ENCODE peak calls at places on chromosomes 7 and 10, in ten cellular contexts. E is fibroblast of lung, J is chondrocyte, T is GM10248, P is Panc1, Z is natural killer cell, W is cardiac muscle cell, R is breast epithelium, A is AG04449, B is WTC11. L is an unnamed sample.
A peak's percentile ranks its signal among the peaks of the same experiment; 100 is the strongest.

GRCh38 chr7:139058963-139059362 is 23.1 kb upstream of the ZC3HAV1L start:
- DNase-seq in A (no peak), R (no peak), W (peak; percentile 76), E (peak; percentile 52), Z (no peak), P (no peak), B (no peak), J (no peak), T (no peak), L (no peak)

GRCh38 chr7:119197172-119197871 is 972.8 kb downstream of the ANKRD7 start:
- DNase-seq in Z (no peak), P (no peak), B (no peak), R (no peak), J (no peak), W (no peak), T (no peak), E (no peak), A (no peak), L (no peak)

GRCh38 chr7:4788627-4789189 is 13.3 kb downstream of the AP5Z1 start:
- DNase-seq in Z (no peak), R (no peak), E (no peak), T (no peak), J (no peak), B (no peak), A (no peak), P (no peak), W (no peak), L (no peak)

GRCh38 chr7:17912050-17912449 is 28.2 kb downstream of the SNX13 start:
- DNase-seq in Z (no peak), R (no peak), T (no peak), W (no peak), E (no peak), B (no peak), A (no peak), J (no peak), P (no peak), L (no peak)

GRCh38 chr7:144863320-144863647 is 27.4 kb upstream of the TPK1 start:
- DNase-seq in B (no peak), T (no peak), R (no peak), J (no peak), A (no peak), W (no peak), Z (no peak), P (no peak), E (no peak), L (no peak)

GRCh38 chr10:6667679-6668270 is 87.7 kb upstream of the PRKCQ start:
- DNase-seq in A (no peak), R (no peak), Z (no peak), E (peak; percentile 70), T (no peak), B (peak; percentile 41), J (no peak), W (peak; percentile 63), P (no peak), L (no peak)

GRCh38 chr10:24998044-24998443 is 17.9 kb downstream of the ENKUR start:
- DNase-seq in E (no peak), B (no peak), Z (no peak), T (no peak), P (no peak), R (no peak), A (no peak), J (no peak), W (no peak), L (no peak)

GRCh38 chr10:74924251-74924954 is 98.0 kb downstream of the KAT6B start:
- DNase-seq in R (no peak), P (peak; percentile 79), J (no peak), A (peak; percentile 77), B (no peak), W (peak; percentile 93), E (peak; percentile 98), Z (no peak), T (no peak), L (no peak)

GRCh38 chr7:41873781-41874180 is 170.9 kb upstream of the INHBA start:
- DNase-seq in W (peak; percentile 30), E (no peak), Z (no peak), T (no peak), P (no peak), B (no peak), R (no peak), A (no peak), J (no peak), L (no peak)

GRCh38 chr10:31118561-31118960 is 86.9 kb upstream of the ZNF438 start:
- DNase-seq in A (no peak), P (no peak), J (no peak), R (no peak), T (no peak), W (no peak), Z (no peak), B (no peak), E (no peak), L (no peak)

GRCh38 chr10:80152820-80153219 is 20.3 kb downstream of the PLAC9 start:
- DNase-seq in B (no peak), E (no peak), A (no peak), W (no peak), Z (no peak), J (peak; percentile 43), T (no peak), P (no peak), R (no peak), L (no peak)

DNA sequence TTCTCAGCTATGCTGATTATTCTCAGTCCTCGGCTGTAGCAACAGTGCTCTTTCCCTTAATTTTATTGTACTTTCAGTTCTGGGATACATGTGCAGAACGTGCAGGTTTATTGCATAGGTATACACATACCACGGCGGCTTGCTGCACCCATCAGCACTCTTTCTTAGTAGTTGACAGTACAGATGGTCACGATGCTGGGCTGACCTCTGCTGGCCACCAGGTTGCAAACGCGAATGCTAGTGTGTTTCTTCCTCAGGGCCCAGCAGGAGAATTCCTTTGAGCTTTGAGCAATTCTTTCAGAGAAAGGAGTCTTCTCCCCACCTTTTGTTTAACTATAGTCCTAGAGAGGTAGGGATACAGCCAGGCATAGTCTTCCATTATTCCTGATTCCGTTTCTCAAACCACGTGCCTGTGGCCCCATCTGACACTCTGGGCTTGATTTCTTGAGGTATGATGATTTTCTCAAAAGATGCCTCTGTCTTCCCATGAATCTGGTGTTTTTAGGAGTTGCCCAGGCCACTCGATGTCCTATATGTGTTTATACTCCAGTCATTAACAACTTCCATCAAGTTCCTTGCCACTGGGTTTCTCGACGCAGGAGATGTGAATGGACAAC is 48.9 kb upstream of the CDC14C start:
- DNase-seq in R (no peak), J (no peak), B (peak; percentile 61), T (no peak), P (peak; percentile 18), W (peak; percentile 21), Z (no peak), A (no peak), E (peak; percentile 8), L (no peak)
- TF ChIP-seq CTCF in R (no peak), J (peak; percentile 71), B (peak; percentile 41), T (peak; percentile 22), P (peak; percentile 91), W (peak; percentile 29), Z (no peak), A (no peak), E (peak; percentile 29), L (peak; percentile 30)

DNA sequence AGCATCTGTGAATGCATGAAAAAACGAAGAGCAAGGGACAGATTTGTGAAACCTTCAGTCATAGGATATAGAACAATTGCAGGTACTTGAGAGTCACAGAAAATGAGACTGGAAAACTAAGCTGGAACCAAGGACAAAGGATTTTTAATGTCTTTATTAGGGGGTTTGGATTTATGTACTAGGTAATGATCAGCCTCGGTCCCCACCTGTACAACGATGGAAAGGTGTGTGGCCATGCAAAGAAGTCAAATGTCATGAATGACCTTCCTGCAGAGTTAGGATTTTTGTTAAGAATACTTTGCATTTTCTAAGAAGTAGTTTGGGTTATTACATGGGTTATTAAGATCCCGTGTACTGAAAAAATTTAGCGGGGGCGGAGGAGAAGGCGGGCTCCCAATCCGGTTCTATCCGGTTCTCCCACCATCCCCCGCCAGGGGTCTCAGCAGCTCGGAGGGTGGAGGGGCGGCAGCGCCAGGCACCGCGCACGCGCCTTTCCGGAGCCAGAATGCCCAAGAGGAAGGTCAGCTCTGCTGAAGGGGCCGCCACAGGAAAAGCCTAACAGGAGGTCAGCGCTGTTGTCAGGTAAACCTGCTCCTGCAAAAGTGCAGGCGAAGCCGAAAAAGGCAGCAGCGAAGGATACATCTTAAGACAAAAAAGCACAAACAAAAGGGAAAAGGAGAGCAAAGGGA is 327.5 kb upstream of the PLXDC2 start:
- DNase-seq in P (no peak), E (peak; percentile 33), A (no peak), W (peak; percentile 65), Z (no peak), R (no peak), J (peak; percentile 79), T (no peak), B (peak; percentile 83), L (no peak)
- TF ChIP-seq CTCF in P (no peak), E (no peak), A (no peak), W (peak; percentile 34), Z (no peak), R (no peak), J (peak; percentile 52), T (no peak), B (no peak), L (no peak)

GRCh38 chr7:369981-370621 is 80.1 kb downstream of the FOXL3 start:
- DNase-seq in T (no peak), B (no peak), W (no peak), E (no peak), J (no peak), A (no peak), P (no peak), Z (no peak), R (peak; percentile 31), L (no peak)
- TF ChIP-seq CTCF in T (no peak), B (no peak), W (no peak), E (no peak), J (no peak), A (no peak), P (no peak), Z (no peak), R (no peak), L (no peak)

DNA sequence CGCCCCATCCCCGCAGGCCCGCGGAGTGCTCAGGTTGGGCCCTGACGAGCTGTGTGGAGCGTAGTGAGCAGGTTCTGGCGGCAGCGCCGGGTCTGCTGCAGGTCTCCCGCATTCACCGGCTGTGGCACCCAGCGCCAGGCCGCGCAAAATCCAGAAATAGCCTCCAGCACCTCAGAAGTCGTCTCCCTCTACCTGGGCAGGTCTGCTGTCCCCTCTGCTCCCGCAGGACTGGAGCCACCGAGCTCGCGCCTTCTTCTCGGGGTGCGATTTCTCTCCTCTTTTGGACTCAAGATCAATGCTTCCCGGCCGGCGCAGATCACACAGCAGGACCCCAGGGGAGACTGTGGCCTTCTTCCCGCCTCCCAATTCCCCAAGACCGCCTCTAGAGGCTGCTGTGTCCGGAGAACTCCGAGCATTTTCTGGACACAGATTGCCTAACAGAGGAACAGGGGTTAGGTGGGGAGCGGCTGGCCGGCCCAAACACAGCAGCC is 8.4 kb downstream of the TLX1 start:
- DNase-seq in Z (no peak), T (no peak), B (peak; percentile 66), W (peak; percentile 37), A (no peak), R (no peak), P (no peak), E (peak; percentile 18), J (no peak), L (no peak)
- TF ChIP-seq CTCF in Z (no peak), T (no peak), B (peak; percentile 11), W (peak; percentile 42), A (peak; percentile 38), R (peak; percentile 19), P (no peak), E (no peak), J (peak; percentile 65), L (no peak)

DNA sequence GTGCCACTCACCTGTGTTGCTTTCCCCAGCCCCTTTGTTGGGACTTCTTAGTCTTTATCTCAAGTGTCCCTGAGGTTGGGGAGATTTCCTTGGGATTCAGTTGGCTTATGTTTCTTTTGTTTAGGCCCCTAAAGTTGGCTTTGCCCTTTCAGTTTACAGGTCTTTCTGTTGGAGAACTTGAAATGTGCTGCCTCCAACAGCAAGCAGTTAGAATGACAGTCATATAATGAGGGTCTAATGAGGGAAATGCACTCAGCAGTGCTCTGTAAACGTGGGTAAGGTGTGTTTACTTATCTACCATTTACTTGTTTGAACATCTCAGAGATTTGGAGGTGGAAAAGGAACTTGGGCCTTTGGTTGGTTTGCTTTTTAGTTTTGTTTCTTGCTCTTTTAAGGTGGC is 191.4 kb upstream of the STK17A start:
- DNase-seq in R (no peak), P (no peak), J (no peak), A (no peak), B (no peak), E (no peak), Z (no peak), T (no peak), W (no peak), L (no peak)
- TF ChIP-seq CTCF in R (no peak), P (no peak), J (no peak), A (no peak), B (no peak), E (no peak), Z (no peak), T (no peak), W (no peak), L (no peak)